ENCODE peak calls at places on chromosomes 16 and 17, in seven cellular contexts. O is neural progenitor cell; K is lower lobe of right lung; Y is activated naive CD4-positive, alpha-beta T cell treated with Interleukin-2 at 50 U/mL for 16 hours; B is fibroblast of pulmonary artery; G is ACHN; J is cardiac muscle cell. Q is an unnamed sample.

GRCh38 chr17:81909966-81910839 is 996 bp downstream of the PCYT2 start:
- DNase-seq in B (no peak), G (no peak), K (no peak), Y (no peak), O (peak), J (peak), Q (peak)

GRCh38 chr16:85398688-85399582 is 214.2 kb upstream of the GSE1 start:
- DNase-seq in B (no peak), O (no peak), K (peak), Y (no peak), J (no peak), G (no peak), Q (no peak)

GRCh38 chr16:67526149-67526732 is 2.4 kb upstream of the RIPOR1 start:
- DNase-seq in G (no peak), O (no peak), J (no peak), B (peak), K (no peak), Y (no peak), Q (no peak)

GRCh38 chr16:79899316-79900110 is 299.0 kb upstream of the MAF start:
- DNase-seq in K (no peak), B (no peak), Y (no peak), G (no peak), O (no peak), J (no peak), Q (no peak)

GRCh38 chr16:69709456-69710084 is 16.8 kb downstream of the NQO1 start:
- DNase-seq in O (peak), J (peak), Y (no peak), G (peak), B (peak), K (no peak), Q (peak)

GRCh38 chr17:77111916-77112315 is 28.9 kb upstream of the SEC14L1 start:
- DNase-seq in B (no peak), G (no peak), Y (no peak), K (no peak), O (no peak), J (no peak), Q (no peak)

GRCh38 chr17:18323007-18323406 is 7.9 kb downstream of the SMCR8 start:
- DNase-seq in K (no peak), J (no peak), Y (no peak), O (no peak), G (no peak), B (no peak), Q (peak)

GRCh38 chr17:73308017-73308823 is 3.6 kb downstream of the CDC42EP4 start:
- DNase-seq in G (peak), Y (no peak), J (peak), B (peak), O (no peak), K (peak), Q (peak)

GRCh38 chr16:66588981-66589713 is 9.9 kb downstream of the CMTM2 start:
- DNase-seq in O (peak), B (peak), J (no peak), G (peak), K (peak), Y (peak), Q (peak)

GRCh38 chr17:72982680-72983079 is 109.8 kb downstream of the SLC39A11 start:
- DNase-seq in B (no peak), O (no peak), G (no peak), Y (no peak), J (no peak), K (no peak), Q (no peak)

GRCh38 chr17:36944488-36945040 is 4.2 kb upstream of the AATF start:
- DNase-seq in G (no peak), B (no peak), O (no peak), J (no peak), Y (no peak), K (no peak), Q (no peak)

GRCh38 chr17:76561799-76562268 is 22.0 kb downstream of the PRCD start:
- DNase-seq in G (no peak), O (no peak), K (no peak), B (peak), J (no peak), Y (no peak), Q (no peak)

GRCh38 chr17:77504652-77505459 is 364.1 kb downstream of the SEC14L1 start:
- DNase-seq in J (no peak), G (no peak), Y (no peak), K (no peak), O (no peak), B (no peak), Q (no peak)

GRCh38 chr16:10136916-10137315 is 45.3 kb downstream of the GRIN2A start:
- DNase-seq in O (peak), G (no peak), Y (no peak), J (no peak), K (no peak), B (no peak), Q (no peak)

GRCh38 chr16:85483424-85483823 is 129.7 kb upstream of the GSE1 start:
- DNase-seq in B (no peak), K (no peak), G (no peak), O (no peak), Y (no peak), J (no peak), Q (no peak)

GRCh38 chr17:65750166-65750565 is 188.7 kb upstream of the AXIN2 start:
- DNase-seq in G (no peak), B (no peak), Y (no peak), K (no peak), O (no peak), J (no peak), Q (no peak)

GRCh38 chr17:31858647-31859486 is at the start of gene COPRS:
- DNase-seq in Y (peak), O (peak), G (peak), B (peak), J (peak), K (peak), Q (peak)

GRCh38 chr17:28958820-28959455 is 7.6 kb upstream of the PHF12 start:
- DNase-seq in Y (no peak), K (no peak), J (no peak), G (no peak), B (no peak), O (no peak), Q (no peak)

GRCh38 chr17:17575360-17576251 is 15.9 kb downstream of the PEMT start:
- DNase-seq in B (no peak), G (no peak), O (no peak), K (no peak), Y (no peak), J (no peak), Q (no peak)

GRCh38 chr17:18267927-18268711 is 7.7 kb downstream of the MIEF2 start:
- DNase-seq in O (peak), K (no peak), B (peak), Y (no peak), J (peak), G (peak), Q (no peak)

GRCh38 chr16:296276-296675 is 13.3 kb downstream of the PDIA2 start:
- DNase-seq in Y (no peak), B (no peak), J (no peak), O (no peak), G (no peak), K (no peak), Q (peak)

GRCh38 chr17:27407916-27408846 is 48.1 kb upstream of the KSR1 start:
- DNase-seq in J (peak), Y (no peak), K (no peak), G (peak), O (peak), B (peak), Q (no peak)

GRCh38 chr17:78374189-78374588 is 4.3 kb upstream of the PGS1 start:
- DNase-seq in K (no peak), G (no peak), J (no peak), Y (no peak), O (no peak), B (no peak), Q (no peak)

GRCh38 chr16:58684001-58684353 is 593 bp downstream of the SLC38A7 start:
- DNase-seq in Y (no peak), B (peak), G (peak), K (no peak), O (no peak), J (no peak), Q (peak)

GRCh38 chr17:29710891-29711418 is 88.2 kb upstream of the CORO6 start:
- DNase-seq in K (no peak), J (no peak), O (no peak), B (no peak), Y (no peak), G (peak), Q (peak)

GRCh38 chr17:15262291-15263205 is 2.6 kb downstream of the PMP22 start:
- DNase-seq in K (peak), O (peak), Y (no peak), B (peak), G (peak), J (peak), Q (peak)

GRCh38 chr16:81875461-81875860 is 96.4 kb downstream of the PLCG2 start:
- DNase-seq in J (no peak), O (no peak), G (no peak), B (no peak), K (no peak), Y (no peak), Q (no peak)

GRCh38 chr17:17408236-17408794 is 68.5 kb upstream of the MED9 start:
- DNase-seq in O (no peak), Y (no peak), K (no peak), G (no peak), J (no peak), B (peak), Q (peak)

GRCh38 chr16:12833939-12834338 is 30.3 kb upstream of the CPPED1 start:
- DNase-seq in O (peak), K (no peak), B (no peak), Y (no peak), G (peak), J (no peak), Q (no peak)

GRCh38 chr17:11135819-11136218 is 105.2 kb upstream of the SHISA6 start:
- DNase-seq in Y (no peak), G (no peak), O (no peak), B (no peak), J (no peak), K (no peak), Q (no peak)

GRCh38 chr16:1989826-1990335 is at the start of gene SYNGR3:
- DNase-seq in O (peak), J (peak), Y (no peak), G (peak), B (no peak), K (peak), Q (no peak)

GRCh38 chr17:81735181-81736102 is 23.4 kb downstream of the SLC25A10 start:
- DNase-seq in K (peak), G (peak), B (peak), Y (no peak), O (no peak), J (no peak), Q (peak)

GRCh38 chr17:78780852-78781338 is 1.2 kb downstream of the CYTH1 start:
- DNase-seq in J (no peak), O (no peak), Y (peak), G (no peak), B (no peak), K (no peak), Q (no peak)

GRCh38 chr17:59890720-59891119 is 2.0 kb downstream of the TUBD1 start:
- DNase-seq in Y (no peak), K (no peak), G (peak), O (no peak), J (no peak), B (peak), Q (no peak)

GRCh38 chr17:75273968-75274708 is 3.1 kb upstream of the MIF4GD start:
- DNase-seq in G (peak), O (no peak), Y (no peak), J (no peak), K (no peak), B (peak), Q (peak)

GRCh38 chr16:23650674-23651073 is 9.4 kb downstream of the DCTN5 start:
- DNase-seq in B (peak), J (no peak), G (no peak), Y (no peak), O (peak), K (no peak), Q (no peak)

GRCh38 chr16:1351582-1352362 is at the start of the genes GNPTG and TSR3:
- DNase-seq in B (peak), G (peak), J (peak), K (peak), Y (peak), O (peak), Q (peak)

GRCh38 chr17:8158267-8159031 is 4.3 kb downstream of the VAMP2 start:
- DNase-seq in B (peak), G (peak), K (peak), O (peak), Y (peak), J (peak), Q (peak)